ENCODE peak calls at places on chromosomes 2 and 18, in five cellular contexts. One of them, this sample, is unnamed.

GRCh38 chr2:240932724-240933047 is 26.6 kb downstream of the CROCC2 start:
- DNase-seq in GF-D8: no peak
- DNase-seq in stimulated activated naive B cell treated with anti-CD40 and anti-IgM and Interleukin-4, amounts not matched to agents 10 μg/mL and 1 μg/mL and 100 μg/mL, for 72 hours: no peak
- DNase-seq in NCI-H2081: no peak
- DNase-seq in AG04449: no peak
- DNase-seq in this sample: no peak

GRCh38 chr2:42804338-42804737 is 12.0 kb upstream of the HAAO start:
- DNase-seq in GF-D8: peak
- DNase-seq in stimulated activated naive B cell treated with anti-CD40 and anti-IgM and Interleukin-4, amounts not matched to agents 10 μg/mL and 1 μg/mL and 100 μg/mL, for 72 hours: no peak
- DNase-seq in NCI-H2081: no peak
- DNase-seq in AG04449: no peak
- DNase-seq in this sample: peak

GRCh38 chr18:51185075-51185474 is 12.4 kb downstream of the MEX3C start:
- DNase-seq in GF-D8: no peak
- DNase-seq in stimulated activated naive B cell treated with anti-CD40 and anti-IgM and Interleukin-4, amounts not matched to agents 10 μg/mL and 1 μg/mL and 100 μg/mL, for 72 hours: no peak
- DNase-seq in NCI-H2081: no peak
- DNase-seq in AG04449: no peak
- DNase-seq in this sample: no peak

GRCh38 chr2:122748552-122749011 is 993.1 kb downstream of the TSN start:
- DNase-seq in GF-D8: no peak
- DNase-seq in stimulated activated naive B cell treated with anti-CD40 and anti-IgM and Interleukin-4, amounts not matched to agents 10 μg/mL and 1 μg/mL and 100 μg/mL, for 72 hours: no peak
- DNase-seq in NCI-H2081: no peak
- DNase-seq in AG04449: peak
- DNase-seq in this sample: no peak

GRCh38 chr2:110837421-110838409 is 105.3 kb downstream of the ACOXL start:
- DNase-seq in GF-D8: no peak
- DNase-seq in stimulated activated naive B cell treated with anti-CD40 and anti-IgM and Interleukin-4, amounts not matched to agents 10 μg/mL and 1 μg/mL and 100 μg/mL, for 72 hours: no peak
- DNase-seq in NCI-H2081: no peak
- DNase-seq in AG04449: no peak
- DNase-seq in this sample: no peak

GRCh38 chr2:65374555-65374954 is 57.8 kb downstream of the SPRED2 start:
- DNase-seq in GF-D8: no peak
- DNase-seq in stimulated activated naive B cell treated with anti-CD40 and anti-IgM and Interleukin-4, amounts not matched to agents 10 μg/mL and 1 μg/mL and 100 μg/mL, for 72 hours: no peak
- DNase-seq in NCI-H2081: no peak
- DNase-seq in AG04449: no peak
- DNase-seq in this sample: no peak

GRCh38 chr2:234001380-234001993 is 49.0 kb upstream of the SPP2 start:
- DNase-seq in GF-D8: no peak
- DNase-seq in stimulated activated naive B cell treated with anti-CD40 and anti-IgM and Interleukin-4, amounts not matched to agents 10 μg/mL and 1 μg/mL and 100 μg/mL, for 72 hours: no peak
- DNase-seq in NCI-H2081: no peak
- DNase-seq in AG04449: no peak
- DNase-seq in this sample: no peak

GRCh38 chr2:122750808-122751207 is 995.4 kb downstream of the TSN start:
- DNase-seq in GF-D8: no peak
- DNase-seq in stimulated activated naive B cell treated with anti-CD40 and anti-IgM and Interleukin-4, amounts not matched to agents 10 μg/mL and 1 μg/mL and 100 μg/mL, for 72 hours: no peak
- DNase-seq in NCI-H2081: no peak
- DNase-seq in AG04449: no peak
- DNase-seq in this sample: no peak

GRCh38 chr2:191645807-191646611 is 31.9 kb upstream of the NABP1 start:
- DNase-seq in GF-D8: no peak
- DNase-seq in stimulated activated naive B cell treated with anti-CD40 and anti-IgM and Interleukin-4, amounts not matched to agents 10 μg/mL and 1 μg/mL and 100 μg/mL, for 72 hours: no peak
- DNase-seq in NCI-H2081: no peak
- DNase-seq in AG04449: no peak
- DNase-seq in this sample: no peak

GRCh38 chr2:20012282-20013060 is at the start of gene MATN3:
- DNase-seq in GF-D8: no peak
- DNase-seq in stimulated activated naive B cell treated with anti-CD40 and anti-IgM and Interleukin-4, amounts not matched to agents 10 μg/mL and 1 μg/mL and 100 μg/mL, for 72 hours: no peak
- DNase-seq in NCI-H2081: no peak
- DNase-seq in AG04449: no peak
- DNase-seq in this sample: no peak

GRCh38 chr2:153940511-153940910 is 68.8 kb downstream of the GALNT13 start:
- DNase-seq in GF-D8: no peak
- DNase-seq in stimulated activated naive B cell treated with anti-CD40 and anti-IgM and Interleukin-4, amounts not matched to agents 10 μg/mL and 1 μg/mL and 100 μg/mL, for 72 hours: no peak
- DNase-seq in NCI-H2081: no peak
- DNase-seq in AG04449: no peak
- DNase-seq in this sample: no peak

GRCh38 chr2:218979846-218980738 is 4.9 kb downstream of the FEV start:
- DNase-seq in GF-D8: peak
- DNase-seq in stimulated activated naive B cell treated with anti-CD40 and anti-IgM and Interleukin-4, amounts not matched to agents 10 μg/mL and 1 μg/mL and 100 μg/mL, for 72 hours: peak
- DNase-seq in NCI-H2081: peak
- DNase-seq in AG04449: no peak
- DNase-seq in this sample: no peak

GRCh38 chr18:52237551-52237950 is 102.4 kb upstream of the DCC start:
- DNase-seq in GF-D8: no peak
- DNase-seq in stimulated activated naive B cell treated with anti-CD40 and anti-IgM and Interleukin-4, amounts not matched to agents 10 μg/mL and 1 μg/mL and 100 μg/mL, for 72 hours: no peak
- DNase-seq in NCI-H2081: no peak
- DNase-seq in AG04449: no peak
- DNase-seq in this sample: no peak

GRCh38 chr2:12061785-12062184 is 315.4 kb downstream of the LPIN1 start:
- DNase-seq in GF-D8: no peak
- DNase-seq in stimulated activated naive B cell treated with anti-CD40 and anti-IgM and Interleukin-4, amounts not matched to agents 10 μg/mL and 1 μg/mL and 100 μg/mL, for 72 hours: no peak
- DNase-seq in NCI-H2081: no peak
- DNase-seq in AG04449: no peak
- DNase-seq in this sample: no peak

GRCh38 chr2:121342751-121343150 is 57.7 kb upstream of the TFCP2L1 start:
- DNase-seq in GF-D8: no peak
- DNase-seq in stimulated activated naive B cell treated with anti-CD40 and anti-IgM and Interleukin-4, amounts not matched to agents 10 μg/mL and 1 μg/mL and 100 μg/mL, for 72 hours: no peak
- DNase-seq in NCI-H2081: no peak
- DNase-seq in AG04449: no peak
- DNase-seq in this sample: no peak

GRCh38 chr2:60836491-60836890 is 44.9 kb upstream of the REL start:
- DNase-seq in GF-D8: no peak
- DNase-seq in stimulated activated naive B cell treated with anti-CD40 and anti-IgM and Interleukin-4, amounts not matched to agents 10 μg/mL and 1 μg/mL and 100 μg/mL, for 72 hours: no peak
- DNase-seq in NCI-H2081: no peak
- DNase-seq in AG04449: no peak
- DNase-seq in this sample: no peak

GRCh38 chr18:10757349-10757748 is 231.5 kb downstream of the NAPG start:
- DNase-seq in GF-D8: no peak
- DNase-seq in stimulated activated naive B cell treated with anti-CD40 and anti-IgM and Interleukin-4, amounts not matched to agents 10 μg/mL and 1 μg/mL and 100 μg/mL, for 72 hours: no peak
- DNase-seq in NCI-H2081: no peak
- DNase-seq in AG04449: no peak
- DNase-seq in this sample: no peak

GRCh38 chr2:228600265-228600664 is 418.8 kb upstream of the SPHKAP start:
- DNase-seq in GF-D8: no peak
- DNase-seq in stimulated activated naive B cell treated with anti-CD40 and anti-IgM and Interleukin-4, amounts not matched to agents 10 μg/mL and 1 μg/mL and 100 μg/mL, for 72 hours: no peak
- DNase-seq in NCI-H2081: no peak
- DNase-seq in AG04449: peak
- DNase-seq in this sample: no peak

GRCh38 chr2:72276356-72276755 is 128.7 kb upstream of the CYP26B1 start:
- DNase-seq in GF-D8: no peak
- DNase-seq in stimulated activated naive B cell treated with anti-CD40 and anti-IgM and Interleukin-4, amounts not matched to agents 10 μg/mL and 1 μg/mL and 100 μg/mL, for 72 hours: no peak
- DNase-seq in NCI-H2081: no peak
- DNase-seq in AG04449: no peak
- DNase-seq in this sample: no peak

GRCh38 chr2:12619975-12620374 is 96.8 kb upstream of the TRIB2 start:
- DNase-seq in GF-D8: no peak
- DNase-seq in stimulated activated naive B cell treated with anti-CD40 and anti-IgM and Interleukin-4, amounts not matched to agents 10 μg/mL and 1 μg/mL and 100 μg/mL, for 72 hours: peak
- DNase-seq in NCI-H2081: no peak
- DNase-seq in AG04449: peak
- DNase-seq in this sample: no peak

GRCh38 chr2:233285921-233286320 is 21.7 kb upstream of the SAG start:
- DNase-seq in GF-D8: no peak
- DNase-seq in stimulated activated naive B cell treated with anti-CD40 and anti-IgM and Interleukin-4, amounts not matched to agents 10 μg/mL and 1 μg/mL and 100 μg/mL, for 72 hours: no peak
- DNase-seq in NCI-H2081: no peak
- DNase-seq in AG04449: peak
- DNase-seq in this sample: no peak

GRCh38 chr2:120855855-120856405 is 120.3 kb downstream of the GLI2 start:
- DNase-seq in GF-D8: no peak
- DNase-seq in stimulated activated naive B cell treated with anti-CD40 and anti-IgM and Interleukin-4, amounts not matched to agents 10 μg/mL and 1 μg/mL and 100 μg/mL, for 72 hours: no peak
- DNase-seq in NCI-H2081: no peak
- DNase-seq in AG04449: no peak
- DNase-seq in this sample: no peak

GRCh38 chr2:234632527-234633391 is 135.9 kb upstream of the ARL4C start:
- DNase-seq in GF-D8: no peak
- DNase-seq in stimulated activated naive B cell treated with anti-CD40 and anti-IgM and Interleukin-4, amounts not matched to agents 10 μg/mL and 1 μg/mL and 100 μg/mL, for 72 hours: no peak
- DNase-seq in NCI-H2081: no peak
- DNase-seq in AG04449: peak
- DNase-seq in this sample: no peak

GRCh38 chr18:23067236-23067635 is 68.0 kb upstream of the CABLES1 start:
- DNase-seq in GF-D8: no peak
- DNase-seq in stimulated activated naive B cell treated with anti-CD40 and anti-IgM and Interleukin-4, amounts not matched to agents 10 μg/mL and 1 μg/mL and 100 μg/mL, for 72 hours: no peak
- DNase-seq in NCI-H2081: no peak
- DNase-seq in AG04449: no peak
- DNase-seq in this sample: no peak